ENCODE peak calls at places on chromosomes 11 and 22, in six cellular contexts. One of them, this sample, is unnamed.

GRCh38 chr11:106088896-106089295 is 11.4 kb downstream of the AASDHPPT start:
- DNase-seq in GM12878: no peak
- DNase-seq in K562: no peak
- DNase-seq in HepG2: no peak
- DNase-seq in H1: no peak
- DNase-seq in SK-N-SH: no peak
- DNase-seq in this sample: no peak

GRCh38 chr11:73323464-73323863 is 15.4 kb downstream of the ARHGEF17 start:
- DNase-seq in HepG2: peak
- DNase-seq in GM12878: no peak
- DNase-seq in K562: no peak
- DNase-seq in H1: peak
- DNase-seq in SK-N-SH: peak
- DNase-seq in this sample: no peak

GRCh38 chr11:9206496-9206895 is 58.7 kb downstream of the DENND5A start:
- DNase-seq in HepG2: no peak
- DNase-seq in K562: no peak
- DNase-seq in H1: no peak
- DNase-seq in GM12878: no peak
- DNase-seq in SK-N-SH: no peak
- DNase-seq in this sample: no peak

GRCh38 chr22:29141078-29141688 is 64.5 kb upstream of the EMID1 start:
- DNase-seq in H1: no peak
- DNase-seq in K562: no peak
- DNase-seq in SK-N-SH: no peak
- DNase-seq in HepG2: no peak
- DNase-seq in GM12878: no peak
- DNase-seq in this sample: no peak

GRCh38 chr11:113161671-113162589 is 152.5 kb upstream of the TTC12 start:
- DNase-seq in GM12878: no peak
- DNase-seq in H1: no peak
- DNase-seq in SK-N-SH: no peak
- DNase-seq in K562: no peak
- DNase-seq in HepG2: no peak
- DNase-seq in this sample: no peak

GRCh38 chr11:73240190-73240781 is 22.2 kb downstream of the P2RY2 start:
- DNase-seq in HepG2: no peak
- DNase-seq in SK-N-SH: no peak
- DNase-seq in GM12878: no peak
- DNase-seq in K562: no peak
- DNase-seq in H1: no peak
- DNase-seq in this sample: no peak

GRCh38 chr11:15127341-15127740 is 12.6 kb downstream of the INSC start:
- DNase-seq in HepG2: no peak
- DNase-seq in H1: peak
- DNase-seq in K562: no peak
- DNase-seq in SK-N-SH: no peak
- DNase-seq in GM12878: no peak
- DNase-seq in this sample: no peak

GRCh38 chr11:59802639-59803176 is 7.9 kb downstream of the MRPL16 start:
- DNase-seq in K562: peak
- DNase-seq in HepG2: peak
- DNase-seq in GM12878: no peak
- DNase-seq in H1: no peak
- DNase-seq in SK-N-SH: peak
- DNase-seq in this sample: no peak

GRCh38 chr11:59273008-59273841 is 60.5 kb upstream of the MPEG1 start:
- DNase-seq in HepG2: no peak
- DNase-seq in K562: no peak
- DNase-seq in SK-N-SH: no peak
- DNase-seq in H1: no peak
- DNase-seq in GM12878: peak
- DNase-seq in this sample: no peak

GRCh38 chr22:50530857-50531545 is 1.2 kb upstream of the TYMP start:
- DNase-seq in H1: peak
- DNase-seq in K562: no peak
- DNase-seq in SK-N-SH: no peak
- DNase-seq in GM12878: no peak
- DNase-seq in HepG2: peak
- DNase-seq in this sample: peak

GRCh38 chr22:22694106-22694505 is 49.7 kb downstream of the GGTLC2 start:
- DNase-seq in HepG2: no peak
- DNase-seq in H1: no peak
- DNase-seq in K562: no peak
- DNase-seq in GM12878: no peak
- DNase-seq in SK-N-SH: no peak
- DNase-seq in this sample: no peak

GRCh38 chr11:66694732-66695207 is 17.1 kb upstream of the RBM4B start:
- DNase-seq in HepG2: peak
- DNase-seq in K562: peak
- DNase-seq in H1: peak
- DNase-seq in GM12878: peak
- DNase-seq in SK-N-SH: peak
- DNase-seq in this sample: peak

GRCh38 chr22:45626198-45626651 is 45.4 kb upstream of the ATXN10 start:
- DNase-seq in SK-N-SH: no peak
- DNase-seq in K562: no peak
- DNase-seq in HepG2: peak
- DNase-seq in H1: no peak
- DNase-seq in GM12878: no peak
- DNase-seq in this sample: peak

GRCh38 chr11:118216621-118217526 is 7.9 kb downstream of the JAML start:
- DNase-seq in H1: no peak
- DNase-seq in GM12878: no peak
- DNase-seq in SK-N-SH: no peak
- DNase-seq in HepG2: no peak
- DNase-seq in K562: no peak
- DNase-seq in this sample: no peak

GRCh38 chr11:69369945-69370344 is 76.0 kb downstream of the MYEOV start:
- DNase-seq in HepG2: no peak
- DNase-seq in K562: no peak
- DNase-seq in H1: no peak
- DNase-seq in SK-N-SH: no peak
- DNase-seq in GM12878: no peak
- DNase-seq in this sample: no peak

GRCh38 chr11:115580416-115580815 is 76.2 kb upstream of the CADM1 start:
- DNase-seq in GM12878: no peak
- DNase-seq in HepG2: no peak
- DNase-seq in SK-N-SH: no peak
- DNase-seq in K562: no peak
- DNase-seq in H1: no peak
- DNase-seq in this sample: no peak

GRCh38 chr11:115580927-115581680 is 76.9 kb upstream of the CADM1 start:
- DNase-seq in K562: peak
- DNase-seq in SK-N-SH: peak
- DNase-seq in HepG2: no peak
- DNase-seq in H1: no peak
- DNase-seq in GM12878: no peak
- DNase-seq in this sample: no peak

GRCh38 chr11:115579181-115579825 is 75.1 kb upstream of the CADM1 start:
- DNase-seq in GM12878: no peak
- DNase-seq in H1: no peak
- DNase-seq in K562: no peak
- DNase-seq in HepG2: no peak
- DNase-seq in SK-N-SH: no peak
- DNase-seq in this sample: no peak

GRCh38 chr11:115585361-115586024 is 81.3 kb upstream of the CADM1 start:
- DNase-seq in SK-N-SH: no peak
- DNase-seq in GM12878: peak
- DNase-seq in K562: no peak
- DNase-seq in H1: no peak
- DNase-seq in HepG2: no peak
- DNase-seq in this sample: no peak

DNA sequence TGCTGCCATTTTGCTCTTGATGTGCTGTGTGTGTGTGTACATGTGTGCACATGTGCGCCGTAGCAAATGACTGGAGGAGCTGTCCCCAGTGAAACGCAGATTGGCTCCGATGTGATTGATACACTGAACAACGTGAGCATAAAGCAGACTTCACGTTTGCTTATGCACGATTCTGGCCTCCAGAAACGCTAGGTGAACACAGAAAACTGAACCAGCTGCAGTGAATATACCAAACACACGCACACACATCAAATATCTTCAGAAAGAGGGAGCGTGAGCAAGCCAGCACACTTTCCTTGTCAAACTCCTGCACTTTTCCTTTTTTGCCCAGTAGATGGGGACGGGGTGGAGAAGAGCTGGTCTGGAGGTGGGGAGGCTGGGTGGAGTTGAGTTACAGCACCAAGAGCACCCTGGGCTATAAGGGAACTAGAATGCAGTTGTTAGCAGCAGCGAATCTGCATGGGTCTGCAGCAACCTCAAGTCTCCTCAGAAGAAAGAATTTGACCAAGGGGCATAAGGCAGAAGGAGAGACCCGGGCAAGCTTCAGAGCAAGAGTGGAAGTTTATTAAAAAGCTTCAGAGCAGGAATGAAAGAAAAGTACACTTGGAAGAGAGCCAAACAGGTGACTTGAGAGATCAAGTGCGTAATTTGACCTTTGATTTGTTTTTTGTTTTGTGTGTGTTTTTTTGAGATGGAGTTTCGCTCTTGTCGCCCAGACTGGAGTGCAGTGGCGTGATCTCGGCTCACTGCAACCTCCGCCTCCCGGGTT is 77.8 kb upstream of the CADM1 start:
- DNase-seq in HepG2: no peak
- DNase-seq in SK-N-SH: peak
- DNase-seq in K562: peak
- DNase-seq in GM12878: no peak
- DNase-seq in H1: no peak
- DNase-seq in this sample: no peak
- TF ChIP-seq CTCF in HepG2: no peak
- TF ChIP-seq CTCF in SK-N-SH: peak
- TF ChIP-seq CTCF in K562: peak
- TF ChIP-seq CTCF in GM12878: no peak
- TF ChIP-seq CTCF in H1: no peak
- TF ChIP-seq CTCF in this sample: no peak

DNA sequence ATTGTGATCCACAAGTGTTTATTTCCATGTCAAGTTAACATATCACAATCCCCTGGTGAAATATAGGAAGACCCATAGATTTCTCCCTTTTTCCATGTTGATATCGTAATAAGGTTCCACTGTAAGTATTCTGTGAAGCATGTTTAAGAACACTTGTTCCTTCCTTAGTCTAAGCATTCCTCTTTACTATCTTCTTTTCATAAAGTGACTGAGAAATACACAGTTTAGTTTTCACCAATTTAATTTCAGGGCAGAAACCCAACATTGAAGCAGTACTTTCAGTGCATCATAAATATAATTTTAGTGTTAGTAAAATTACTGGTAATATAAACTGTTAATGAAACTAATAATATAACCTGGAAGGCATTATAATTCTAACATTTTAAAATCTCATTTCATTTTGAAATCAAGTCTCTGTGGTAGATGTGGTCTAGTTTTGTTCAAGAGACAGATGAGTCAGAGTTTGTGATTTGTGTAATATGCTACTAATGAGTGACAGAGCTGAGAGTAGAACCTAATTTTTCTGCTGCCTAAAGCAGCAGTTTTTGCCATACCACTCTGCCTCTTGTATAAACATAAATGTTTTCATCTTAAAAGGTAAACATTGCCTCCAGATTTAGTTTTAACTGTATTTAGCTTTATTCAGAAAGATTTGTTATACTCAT is 79.4 kb downstream of the ATM start:
- DNase-seq in H1: no peak
- DNase-seq in HepG2: no peak
- DNase-seq in SK-N-SH: no peak
- DNase-seq in K562: no peak
- DNase-seq in GM12878: no peak
- DNase-seq in this sample: no peak
- TF ChIP-seq CHD2 in H1: no peak
- TF ChIP-seq CHD2 in HepG2: no peak
- TF ChIP-seq CHD2 in SK-N-SH: no peak
- TF ChIP-seq CHD2 in K562: no peak
- TF ChIP-seq CHD2 in GM12878: no peak
- TF ChIP-seq CHD2 in this sample: no peak

GRCh38 chr11:46319074-46319453 is 28.2 kb upstream of the DGKZ start:
- DNase-seq in SK-N-SH: no peak
- DNase-seq in HepG2: no peak
- DNase-seq in GM12878: no peak
- DNase-seq in K562: no peak
- DNase-seq in H1: no peak
- DNase-seq in this sample: no peak

GRCh38 chr11:46321757-46322156 is 25.5 kb upstream of the DGKZ start:
- DNase-seq in H1: no peak
- DNase-seq in HepG2: no peak
- DNase-seq in K562: no peak
- DNase-seq in SK-N-SH: no peak
- DNase-seq in GM12878: no peak
- DNase-seq in this sample: no peak

GRCh38 chr11:46326813-46327416 is 20.3 kb upstream of the DGKZ start:
- DNase-seq in K562: no peak
- DNase-seq in SK-N-SH: no peak
- DNase-seq in H1: no peak
- DNase-seq in HepG2: no peak
- DNase-seq in GM12878: no peak
- DNase-seq in this sample: no peak

GRCh38 chr11:46327829-46328228 is 19.4 kb upstream of the DGKZ start:
- DNase-seq in H1: no peak
- DNase-seq in GM12878: no peak
- DNase-seq in K562: no peak
- DNase-seq in SK-N-SH: no peak
- DNase-seq in HepG2: no peak
- DNase-seq in this sample: no peak

DNA sequence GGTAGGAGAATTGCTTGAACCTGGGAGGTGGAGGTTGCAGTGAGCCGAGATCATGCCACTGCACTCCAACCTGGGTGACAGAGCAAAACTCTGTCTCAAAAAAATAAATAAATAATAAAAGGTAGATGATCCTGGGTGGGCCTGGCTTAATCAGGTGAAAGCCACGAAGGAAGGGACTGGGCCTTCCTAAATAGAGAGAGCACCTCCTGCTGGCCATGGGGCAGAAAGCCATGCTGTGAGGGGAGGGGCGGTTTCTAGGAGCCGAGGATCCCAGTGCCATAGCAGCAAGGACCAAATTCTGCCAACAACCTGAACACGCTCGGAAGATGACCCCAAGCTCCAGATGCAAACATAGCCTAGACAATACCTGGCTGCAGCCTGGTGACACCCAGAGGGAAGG is 24.5 kb upstream of the DGKZ start:
- DNase-seq in GM12878: no peak
- DNase-seq in HepG2: no peak
- DNase-seq in K562: peak
- DNase-seq in SK-N-SH: no peak
- DNase-seq in H1: peak
- DNase-seq in this sample: no peak
- TF ChIP-seq CTCF in GM12878: peak
- TF ChIP-seq CTCF in HepG2: no peak
- TF ChIP-seq CTCF in K562: peak
- TF ChIP-seq CTCF in SK-N-SH: peak
- TF ChIP-seq CTCF in H1: peak
- TF ChIP-seq CTCF in this sample: peak

DNA sequence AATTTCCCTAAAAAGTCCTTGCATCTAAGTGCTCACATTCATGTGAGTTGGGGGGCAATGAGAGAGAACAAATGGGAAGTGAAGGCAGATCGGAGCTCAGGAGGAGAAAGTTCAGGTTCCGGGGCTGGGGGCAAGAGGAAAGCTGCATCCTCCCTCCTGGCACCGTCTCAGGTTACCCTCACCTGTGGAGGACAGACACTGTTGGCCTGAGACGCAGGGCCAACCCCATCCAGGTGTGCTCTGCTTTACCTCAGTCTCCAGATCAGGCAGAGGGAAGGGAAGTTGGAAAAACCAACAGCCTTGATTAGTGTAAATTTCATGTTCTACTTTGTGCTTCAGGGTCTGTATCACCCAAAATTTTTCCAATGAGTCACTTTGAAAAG is 146.9 kb downstream of the TRIM29 start:
- DNase-seq in H1: no peak
- DNase-seq in GM12878: no peak
- DNase-seq in HepG2: no peak
- DNase-seq in K562: no peak
- DNase-seq in SK-N-SH: no peak
- DNase-seq in this sample: no peak
- TF ChIP-seq CHD2 in H1: no peak
- TF ChIP-seq CHD2 in GM12878: no peak
- TF ChIP-seq CHD2 in HepG2: no peak
- TF ChIP-seq CHD2 in K562: no peak
- TF ChIP-seq CHD2 in SK-N-SH: no peak
- TF ChIP-seq CHD2 in this sample: no peak